ENCODE peak calls at places on chromosomes 4 and X, in nine cellular contexts. C, K, D, U, N, H, F, R and Y are unnamed samples.

GRCh38 chr4:181796502-181796901 is 446.7 kb upstream of the TENM3 start:
- DNase-seq in N (no peak), H (peak; percentile 98), C (no peak), U (no peak), R (peak; percentile 10), K (no peak), D (peak; percentile 98), F (no peak), Y (no peak)

GRCh38 chrX:63784346-63784901 is 590 bp downstream of the ARHGEF9 start:
- DNase-seq in H (no peak), R (no peak), K (no peak), F (no peak), D (no peak), C (no peak), U (no peak), N (peak; percentile 12), Y (no peak)

GRCh38 chr4:183675625-183676024 is 16.5 kb downstream of the TRAPPC11 start:
- DNase-seq in K (no peak), D (peak; percentile 64), R (no peak), U (no peak), C (no peak), N (no peak), H (peak; percentile 16), F (no peak), Y (no peak)

GRCh38 chr4:152957437-152958185 is 21.5 kb downstream of the FHDC1 start:
- DNase-seq in H (peak; percentile 57), N (peak; percentile 16), U (peak; percentile 79), K (no peak), R (peak; percentile 6), C (no peak), F (no peak), D (no peak), Y (no peak)

GRCh38 chrX:47607091-47607490 is 12.6 kb downstream of the SYN1 start:
- DNase-seq in D (peak; percentile 52), H (peak; percentile 60), N (no peak), F (no peak), R (no peak), C (no peak), K (no peak), U (no peak), Y (no peak)

GRCh38 chr4:2932951-2933565 is 30.1 kb downstream of the NOP14 start:
- DNase-seq in F (no peak), U (peak; percentile 38), D (no peak), N (no peak), H (no peak), R (no peak), K (no peak), C (peak; percentile 80), Y (no peak)

GRCh38 chr4:7651461-7651921 is 216.8 kb upstream of the PSAPL1 start:
- DNase-seq in N (peak; percentile 46), F (peak; percentile 15), R (no peak), U (no peak), D (peak; percentile 48), K (no peak), C (no peak), H (peak; percentile 68), Y (no peak)

GRCh38 chr4:155220025-155220424 is 11.6 kb downstream of the NPY2R start:
- DNase-seq in F (no peak), U (no peak), D (no peak), N (no peak), C (no peak), K (no peak), H (no peak), R (no peak), Y (no peak)

GRCh38 chr4:38581708-38582107 is 82.3 kb upstream of the KLF3 start:
- DNase-seq in N (no peak), F (no peak), C (no peak), D (no peak), U (no peak), R (no peak), K (no peak), H (no peak), Y (no peak)

GRCh38 chr4:40199999-40200880 is 3.4 kb downstream of the RHOH start:
- DNase-seq in K (no peak), N (no peak), R (no peak), H (peak; percentile 84), C (no peak), U (peak; percentile 43), D (peak; percentile 54), F (no peak), Y (no peak)

GRCh38 chr4:82559735-82560120 is 2.1 kb downstream of the TMEM150C start:
- DNase-seq in K (no peak), F (no peak), N (no peak), H (no peak), U (no peak), C (no peak), R (no peak), D (no peak), Y (no peak)

GRCh38 chr4:101790521-101791188 is at the start of gene BANK1:
- DNase-seq in H (peak; percentile 49), K (peak; percentile 91), F (no peak), D (no peak), N (peak; percentile 85), U (peak; percentile 62), R (peak; percentile 61), C (no peak), Y (no peak)

DNA sequence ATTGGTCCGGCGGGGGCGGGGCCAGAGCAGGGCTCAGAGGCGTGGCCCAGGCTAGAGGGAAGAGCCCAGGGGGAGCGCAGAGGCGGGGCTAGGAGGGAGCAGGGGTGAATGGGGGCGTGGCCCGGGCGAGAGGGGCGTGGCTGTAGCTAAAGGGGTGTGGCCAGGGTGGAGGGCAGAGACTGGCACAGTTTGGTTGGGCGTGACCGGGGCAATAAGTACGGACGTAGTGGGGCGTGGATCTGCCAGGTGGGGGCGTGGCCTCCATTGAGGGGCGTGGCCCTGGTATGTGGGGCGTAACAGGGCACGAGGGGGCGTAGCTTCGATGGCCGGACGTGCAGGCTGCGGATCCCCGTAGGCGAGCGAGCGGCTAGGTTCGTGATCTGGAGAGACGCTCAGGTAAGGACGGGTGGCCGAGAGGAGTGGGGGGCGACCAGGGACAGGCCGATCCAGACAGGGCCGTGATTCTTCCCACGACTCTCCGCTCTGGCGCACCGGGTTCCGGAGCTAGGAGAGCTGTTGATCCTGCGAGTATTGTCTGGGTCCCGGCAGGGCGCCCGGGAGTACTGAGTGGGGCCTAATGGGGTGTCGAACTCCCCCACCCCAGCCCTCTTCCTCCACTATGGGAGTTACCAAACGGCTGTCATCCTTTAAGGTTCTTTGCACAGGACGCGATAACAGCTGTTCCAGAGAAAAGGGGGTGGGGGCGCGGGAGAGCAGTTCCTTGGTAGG is at the start of gene CA5B:
- DNase-seq in C (peak; percentile 94), D (peak; percentile 78), U (peak; percentile 98), H (peak; percentile 88), K (peak; percentile 99), F (peak; percentile 66), N (peak; percentile 100), R (peak; percentile 97), Y (peak; percentile 88)
- TF ChIP-seq CTCF in C (no peak), D (no peak), U (no peak), H (no peak), K (no peak), F (no peak), N (no peak), R (no peak), Y (no peak)

GRCh38 chr4:140151700-140152014 is 2.3 kb downstream of the MAML3 start:
- DNase-seq in N (peak; percentile 76), U (peak; percentile 87), F (peak; percentile 68), C (peak; percentile 89), D (peak; percentile 69), R (peak; percentile 94), K (no peak), H (peak; percentile 91), Y (peak; percentile 35)

GRCh38 chr4:140149851-140150635 is 3.9 kb downstream of the MAML3 start:
- DNase-seq in D (peak; percentile 41), R (peak; percentile 66), F (peak; percentile 38), U (peak; percentile 80), H (peak; percentile 53), K (peak; percentile 90), N (peak; percentile 71), C (peak; percentile 88), Y (peak; percentile 48)

GRCh38 chr4:140152015-140152703 is 1.8 kb downstream of the MAML3 start:
- DNase-seq in U (peak; percentile 79), K (peak; percentile 92), H (no peak), F (peak; percentile 57), N (peak; percentile 50), C (peak; percentile 86), R (no peak), D (no peak), Y (no peak)

GRCh38 chr4:140150886-140151699 is 2.9 kb downstream of the MAML3 start:
- DNase-seq in H (peak; percentile 96), C (peak; percentile 90), F (peak; percentile 94), K (peak; percentile 95), N (peak; percentile 80), U (peak; percentile 88), R (peak; percentile 95), D (peak; percentile 93), Y (peak; percentile 35)

DNA sequence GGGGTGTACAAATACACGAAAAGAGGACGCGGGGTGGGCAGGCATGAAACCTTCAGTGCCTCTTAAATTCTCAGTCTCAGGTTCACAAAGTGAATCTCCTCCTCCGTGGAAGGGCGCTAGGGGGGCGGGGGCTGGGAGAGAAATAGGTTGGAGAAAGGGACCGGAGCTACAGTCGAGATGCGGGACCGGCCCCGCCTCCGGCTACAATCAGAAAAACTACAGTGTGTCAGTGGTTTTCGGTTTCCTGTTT is 3.4 kb downstream of the MAML3 start:
- DNase-seq in R (no peak), F (no peak), K (no peak), N (no peak), H (no peak), C (peak; percentile 92), U (peak; percentile 82), D (no peak), Y (peak; percentile 51)
- TF ChIP-seq CTCF in R (no peak), F (no peak), K (no peak), N (no peak), H (no peak), C (no peak), U (no peak), D (no peak), Y (no peak)

DNA sequence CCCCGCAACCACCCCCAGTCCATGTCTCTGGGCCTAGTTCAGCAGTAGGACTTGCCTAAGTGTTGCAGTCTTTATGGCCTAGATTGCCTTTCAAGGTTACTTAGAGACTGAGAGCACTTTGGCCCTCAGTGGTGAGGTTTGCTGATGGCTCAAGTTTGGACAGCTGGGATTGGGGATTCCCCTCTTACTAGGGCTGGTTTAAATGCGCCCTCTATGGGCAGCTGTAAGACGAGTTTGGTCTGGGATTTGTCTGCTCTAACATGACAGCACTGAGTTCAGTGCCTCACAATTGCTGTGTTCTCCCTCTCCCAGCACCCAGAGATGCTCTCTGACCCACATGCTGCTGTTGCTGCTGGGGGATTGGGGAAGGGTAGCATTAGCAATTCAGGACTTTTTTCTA is 23.1 kb downstream of the DACH2 start:
- DNase-seq in N (peak; percentile 35), K (no peak), U (no peak), H (peak; percentile 78), F (no peak), D (peak; percentile 12), C (no peak), R (peak; percentile 47), Y (no peak)
- TF ChIP-seq CTCF in N (peak; percentile 52), K (no peak), U (no peak), H (peak; percentile 66), F (no peak), D (peak; percentile 18), C (no peak), R (no peak), Y (no peak)

DNA sequence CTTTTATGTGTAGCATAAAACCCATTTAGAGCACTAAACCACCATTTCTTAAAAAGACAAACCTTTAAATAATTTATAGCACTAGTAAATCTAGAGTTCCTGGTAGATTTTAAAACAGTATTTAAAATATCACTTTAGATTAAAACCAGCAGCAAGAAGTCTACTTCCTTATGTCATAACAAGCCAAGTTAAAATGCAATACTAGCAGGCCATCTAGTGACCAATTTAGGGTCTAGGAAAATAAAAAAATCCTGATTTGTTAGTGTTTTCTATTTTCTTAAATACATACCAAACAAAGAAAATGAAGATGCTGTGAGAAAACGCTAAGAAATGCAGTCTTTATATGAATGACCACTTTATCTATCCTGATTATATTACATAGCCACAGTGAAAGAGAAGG is 53.9 kb downstream of the PAPSS1 start:
- DNase-seq in K (no peak), F (peak; percentile 22), N (no peak), H (peak; percentile 70), D (peak; percentile 48), R (peak; percentile 5), C (no peak), U (no peak), Y (no peak)
- TF ChIP-seq CTCF in K (peak; percentile 18), F (peak; percentile 43), N (peak; percentile 21), H (peak; percentile 42), D (peak; percentile 35), R (peak; percentile 25), C (no peak), U (no peak), Y (no peak)